ENCODE peak calls at places on chromosomes 7 and 10, in nine cellular contexts. Q is right lobe of liver, D is K562, O is IMR-90, S is transverse colon, T is endothelial cell of umbilical vein, L is thyroid gland, V is stomach, H is lower leg skin. F is an unnamed sample.

GRCh38 chr10:50480054-50481007 is 143.4 kb downstream of the SGMS1 start:
- DNase-seq in Q (no peak), D (no peak), O (no peak), S (no peak), T (no peak), L (no peak), V (no peak), H (no peak), F (no peak)

GRCh38 chr7:156823441-156823840 is 69.5 kb downstream of the LMBR1 start:
- DNase-seq in Q (no peak), D (no peak), O (no peak), S (no peak), T (no peak), L (no peak), V (no peak), H (no peak), F (no peak)

GRCh38 chr10:91587710-91588638 is 44.9 kb downstream of the PPP1R3C start:
- DNase-seq in Q (no peak), D (peak), O (peak), S (no peak), T (peak), L (peak), V (no peak), H (peak), F (no peak)

GRCh38 chr7:134755422-134756022 is 23.9 kb upstream of the CALD1 start:
- DNase-seq in Q (no peak), D (no peak), O (no peak), S (no peak), T (peak), L (no peak), V (no peak), H (no peak), F (no peak)

GRCh38 chr10:75717126-75717916 is 285.9 kb downstream of the LRMDA start:
- DNase-seq in Q (no peak), D (no peak), O (no peak), S (no peak), T (no peak), L (no peak), V (no peak), H (no peak), F (no peak)

GRCh38 chr7:9488555-9488954 is 1055.1 kb downstream of the NXPH1 start:
- DNase-seq in Q (no peak), D (no peak), O (peak), S (no peak), T (peak), L (no peak), V (no peak), H (no peak), F (no peak)

GRCh38 chr10:122198631-122199030 is 72.5 kb upstream of the BTBD16 start:
- DNase-seq in Q (no peak), D (no peak), O (no peak), S (no peak), T (no peak), L (no peak), V (no peak), H (no peak), F (no peak)

GRCh38 chr7:103573479-103574058 is 127.6 kb upstream of the SLC26A5 start:
- DNase-seq in Q (no peak), D (peak), O (peak), S (no peak), T (peak), L (no peak), V (no peak), H (no peak), F (no peak)

GRCh38 chr7:117283779-117284178 is 39.1 kb downstream of the WNT2 start:
- DNase-seq in Q (no peak), D (no peak), O (no peak), S (no peak), T (no peak), L (no peak), V (no peak), H (no peak), F (no peak)

GRCh38 chr10:60236869-60237524 is 152.7 kb downstream of the ANK3 start:
- DNase-seq in Q (peak), D (no peak), O (no peak), S (peak), T (peak), L (peak), V (peak), H (no peak), F (peak)

GRCh38 chr7:15525652-15526263 is 36.1 kb downstream of the AGMO start:
- DNase-seq in Q (no peak), D (no peak), O (no peak), S (no peak), T (no peak), L (no peak), V (no peak), H (no peak), F (no peak)

GRCh38 chr7:156096806-156097538 is 284.7 kb upstream of the SHH start:
- DNase-seq in Q (no peak), D (no peak), O (no peak), S (no peak), T (peak), L (no peak), V (no peak), H (peak), F (no peak)

GRCh38 chr7:148118371-148118770 is 472.2 kb upstream of the C7orf33 start:
- DNase-seq in Q (no peak), D (no peak), O (no peak), S (no peak), T (no peak), L (no peak), V (no peak), H (no peak), F (no peak)

GRCh38 chr7:44094365-44094764 is 9.8 kb upstream of the AEBP1 start:
- DNase-seq in Q (no peak), D (no peak), O (no peak), S (no peak), T (no peak), L (no peak), V (no peak), H (no peak), F (no peak)

GRCh38 chr7:103141753-103142404 is 7.0 kb downstream of the NAPEPLD start:
- DNase-seq in Q (no peak), D (no peak), O (no peak), S (no peak), T (peak), L (no peak), V (no peak), H (no peak), F (no peak)

GRCh38 chr10:130804281-130804680 is 507.2 kb downstream of the TCERG1L start:
- DNase-seq in Q (no peak), D (no peak), O (no peak), S (no peak), T (no peak), L (no peak), V (no peak), H (peak), F (no peak)

GRCh38 chr10:53453196-53453595 is 680.6 kb upstream of the MBL2 start:
- DNase-seq in Q (no peak), D (no peak), O (no peak), S (no peak), T (no peak), L (no peak), V (no peak), H (no peak), F (no peak)

GRCh38 chr10:133310399-133310755 is 1.7 kb downstream of the ZNF511 start:
- DNase-seq in Q (no peak), D (no peak), O (no peak), S (no peak), T (no peak), L (no peak), V (no peak), H (no peak), F (no peak)

GRCh38 chr10:43076876-43077420 is at the start of gene RET:
- DNase-seq in Q (peak), D (peak), O (no peak), S (peak), T (no peak), L (no peak), V (peak), H (no peak), F (peak)

GRCh38 chr10:131909014-131909808 is 8.4 kb downstream of the PPP2R2D start:
- DNase-seq in Q (no peak), D (no peak), O (no peak), S (no peak), T (no peak), L (no peak), V (no peak), H (no peak), F (no peak)

GRCh38 chr7:2196381-2197378 is 36.1 kb downstream of the MAD1L1 start:
- DNase-seq in Q (no peak), D (no peak), O (no peak), S (no peak), T (no peak), L (peak), V (peak), H (peak), F (no peak)

GRCh38 chr10:117362313-117362712 is 12.9 kb downstream of the PDZD8 start:
- DNase-seq in Q (no peak), D (no peak), O (peak), S (no peak), T (peak), L (no peak), V (no peak), H (no peak), F (no peak)

GRCh38 chr10:76405932-76406331 is 974.5 kb downstream of the LRMDA start:
- DNase-seq in Q (no peak), D (no peak), O (no peak), S (no peak), T (no peak), L (no peak), V (no peak), H (no peak), F (no peak)

GRCh38 chr10:91540714-91541113 is 92.2 kb downstream of the PPP1R3C start:
- DNase-seq in Q (no peak), D (no peak), O (no peak), S (no peak), T (no peak), L (no peak), V (no peak), H (no peak), F (no peak)

GRCh38 chr7:47461161-47461560 is 120.8 kb downstream of the TNS3 start:
- DNase-seq in Q (no peak), D (no peak), O (peak), S (no peak), T (no peak), L (peak), V (no peak), H (no peak), F (no peak)

GRCh38 chr10:91556691-91557529 is 76.0 kb downstream of the PPP1R3C start:
- DNase-seq in Q (no peak), D (no peak), O (no peak), S (no peak), T (no peak), L (no peak), V (peak), H (no peak), F (no peak)

GRCh38 chr10:20552382-20552781 is 344.7 kb downstream of the NEBL start:
- DNase-seq in Q (no peak), D (no peak), O (no peak), S (no peak), T (no peak), L (no peak), V (no peak), H (no peak), F (no peak)

GRCh38 chr7:80699030-80699638 is 60.7 kb downstream of the CD36 start:
- DNase-seq in Q (no peak), D (peak), O (peak), S (no peak), T (peak), L (no peak), V (no peak), H (no peak), F (no peak)

DNA sequence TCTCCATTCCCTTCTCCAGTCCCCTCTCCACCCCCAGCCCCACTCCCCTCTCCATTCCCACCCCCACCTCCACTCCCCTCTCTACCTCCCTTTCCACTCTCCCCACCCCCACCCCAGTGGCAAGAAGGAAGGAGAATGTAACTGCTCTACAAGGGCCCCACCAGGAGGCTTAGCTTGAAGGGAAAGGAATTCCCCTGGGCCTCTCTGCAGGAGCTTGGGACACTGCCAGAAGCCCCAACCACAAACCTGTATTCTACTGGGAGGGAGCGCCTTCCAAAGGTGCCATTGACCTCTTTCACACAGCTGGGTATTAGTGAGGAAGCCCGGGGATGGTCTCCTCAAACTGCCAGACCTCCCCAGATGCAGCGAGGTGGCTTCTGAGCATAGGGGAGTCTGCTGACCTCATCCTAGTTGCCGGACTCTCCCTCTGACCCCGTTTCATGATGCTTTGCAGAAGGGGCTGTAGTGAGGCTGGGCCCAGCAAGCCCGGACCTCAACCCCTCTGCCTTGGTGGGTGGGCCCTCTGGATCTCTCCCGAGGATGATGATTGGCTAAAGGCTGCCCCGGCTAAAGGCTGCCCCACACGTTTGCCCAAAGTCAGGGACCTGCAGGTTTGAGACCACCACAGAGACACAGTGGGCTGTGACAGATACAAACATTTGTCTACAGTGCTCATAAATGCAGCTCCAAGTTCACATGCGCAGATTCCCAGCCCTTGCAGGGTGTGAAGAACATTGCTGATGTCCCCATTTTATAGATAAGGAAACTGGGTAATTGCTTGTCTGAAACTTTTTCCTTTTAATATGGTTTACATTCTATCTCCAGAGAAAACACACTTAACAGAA is 2.9 kb downstream of the DEPP1 start:
- DNase-seq in Q (peak), D (peak), O (peak), S (peak), T (peak), L (peak), V (peak), H (no peak), F (no peak)
- TF ChIP-seq POLR2A in Q (no peak), D (no peak), O (no peak), S (peak), T (no peak), L (no peak), V (no peak), H (no peak), F (no peak)

DNA sequence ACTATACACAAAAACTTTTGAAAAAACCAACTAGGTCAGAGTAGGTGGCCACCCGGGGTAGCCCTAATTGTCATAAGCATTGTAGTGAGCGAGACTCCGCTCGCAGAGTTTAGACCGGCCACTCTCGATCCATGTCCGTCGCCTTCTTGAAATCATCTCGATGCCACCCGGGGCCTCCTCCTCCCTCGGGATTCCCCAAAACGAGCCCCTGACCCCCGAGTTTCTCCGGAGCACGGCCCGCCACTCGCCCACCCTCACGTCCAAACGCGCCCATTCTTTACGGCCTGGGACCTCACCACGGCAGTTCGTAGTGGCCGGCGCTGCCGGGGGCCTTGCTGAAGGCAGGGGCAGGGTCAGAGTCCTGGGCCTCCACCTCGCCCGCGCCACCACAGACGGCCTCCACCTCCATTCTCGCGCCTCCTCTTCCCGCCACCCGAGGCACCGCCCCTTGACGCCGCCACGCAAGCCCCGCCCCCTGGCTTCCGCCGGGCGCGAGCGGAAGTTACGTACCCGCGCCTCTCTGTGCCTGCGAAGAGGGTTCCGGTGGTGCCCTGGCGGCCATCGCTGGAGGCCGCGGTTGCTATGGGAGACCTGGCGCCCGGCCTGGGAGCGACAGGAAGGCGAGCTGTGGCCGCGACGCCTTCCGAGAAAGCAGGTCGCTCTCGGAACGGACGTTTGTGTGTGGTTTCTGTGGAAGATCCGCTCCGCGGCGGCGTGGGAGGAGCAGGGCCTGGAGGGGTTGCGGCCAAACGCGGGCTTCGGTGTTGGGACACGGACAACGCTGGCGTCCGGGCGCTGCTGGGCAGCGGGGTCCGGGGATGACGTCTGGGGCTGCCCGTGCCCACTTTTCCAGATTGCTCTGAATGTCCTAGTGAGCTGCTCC is at the start of gene RFC2:
- DNase-seq in Q (peak), D (peak), O (peak), S (peak), T (peak), L (peak), V (peak), H (peak), F (peak)
- TF ChIP-seq POLR2A in Q (peak), D (peak), O (peak), S (peak), T (peak), L (peak), V (no peak), H (no peak), F (peak)

GRCh38 chr7:33130184-33130583 is 820 bp downstream of the BBS9 start:
- DNase-seq in Q (no peak), D (no peak), O (peak), S (no peak), T (peak), L (no peak), V (no peak), H (no peak), F (no peak)

GRCh38 chr7:33129806-33130153 is 416 bp downstream of the BBS9 start:
- DNase-seq in Q (no peak), D (no peak), O (no peak), S (no peak), T (no peak), L (no peak), V (no peak), H (no peak), F (no peak)

GRCh38 chr7:33128631-33128989 is 754 bp upstream of the BBS9 start:
- DNase-seq in Q (no peak), D (no peak), O (no peak), S (no peak), T (no peak), L (no peak), V (no peak), H (no peak), F (no peak)

GRCh38 chr7:33127085-33127484 is 2.3 kb upstream of the BBS9 start:
- DNase-seq in Q (no peak), D (no peak), O (no peak), S (no peak), T (no peak), L (no peak), V (no peak), H (no peak), F (no peak)

DNA sequence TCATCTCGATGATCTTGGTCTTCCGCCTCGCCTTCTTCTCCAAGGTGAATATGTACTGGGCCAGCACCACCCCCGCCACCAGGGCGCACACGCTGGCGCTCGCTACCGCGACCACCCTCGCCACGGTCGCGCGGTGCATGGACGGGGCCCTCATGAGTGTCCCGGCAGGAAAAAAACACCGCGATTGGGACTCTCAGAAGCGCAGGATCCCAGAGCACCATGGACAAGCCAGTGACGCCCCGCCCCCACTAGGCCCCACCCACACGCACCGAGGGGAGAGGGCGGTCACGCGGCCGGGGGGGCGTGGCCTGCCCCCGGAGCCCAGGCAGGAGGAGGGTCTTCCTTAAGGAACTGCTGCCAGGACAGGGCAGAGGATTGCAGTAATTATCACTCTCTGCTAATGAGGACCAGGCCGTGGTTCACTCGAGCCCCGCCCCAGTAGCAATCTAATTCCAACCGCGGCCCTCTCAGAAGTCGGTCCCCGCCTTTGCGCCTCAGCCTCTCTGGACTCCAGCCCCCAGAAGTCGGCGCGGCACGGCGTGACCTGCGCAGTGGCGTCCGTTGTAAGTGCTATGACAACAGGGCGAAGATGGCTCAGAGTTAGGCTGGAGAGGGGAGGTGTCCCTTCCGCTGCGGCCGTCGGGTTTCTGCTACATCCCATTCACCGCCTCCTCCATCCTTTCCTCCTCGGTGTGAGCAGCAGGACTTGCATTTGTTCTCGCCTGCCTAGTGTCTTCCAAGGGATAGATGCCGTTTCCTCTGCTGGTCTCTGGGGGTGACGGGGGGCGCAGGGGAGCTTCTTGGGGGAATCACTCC is at the start of gene BBS9:
- DNase-seq in Q (peak), D (peak), O (peak), S (peak), T (peak), L (peak), V (peak), H (peak), F (peak)
- TF ChIP-seq POLR2A in Q (no peak), D (peak), O (no peak), S (peak), T (peak), L (peak), V (no peak), H (no peak), F (no peak)

GRCh38 chr7:39400836-39401235 is 165.4 kb upstream of the YAE1 start:
- DNase-seq in Q (no peak), D (no peak), O (no peak), S (no peak), T (no peak), L (no peak), V (no peak), H (no peak), F (no peak)
- TF ChIP-seq POLR2A in Q (no peak), D (no peak), O (no peak), S (no peak), T (no peak), L (no peak), V (no peak), H (no peak), F (no peak)